ENCODE peak calls at places on chromosomes 5 and 9, in nine cellular contexts. D is CD4-positive, alpha-beta memory T cell; W is NCI-H524 treated with DMSO at 0.1 percent for 48 hours; J is AG08395; B is fibroblast of mammary gland; Z is nephron progenitor cell; C is omental fat pad; U is activated effector memory CD4-positive, alpha-beta T cell treated with Interleukin-2 at 50 U/mL for 16 hours; R is Jurkat, Clone E6-1. O is an unnamed sample.

GRCh38 chr9:37187269-37187668 is 66.9 kb downstream of the ZCCHC7 start:
- DNase-seq in D (no peak), W (no peak), J (no peak), B (no peak), Z (no peak), C (no peak), U (no peak), R (no peak), O (no peak)

GRCh38 chr5:905139-905642 is 12.5 kb downstream of the TRIP13 start:
- DNase-seq in D (no peak), W (no peak), J (no peak), B (no peak), Z (no peak), C (no peak), U (no peak), R (no peak), O (no peak)

GRCh38 chr9:129697111-129697955 is 31.9 kb downstream of the PRRX2 start:
- DNase-seq in D (no peak), W (no peak), J (peak), B (peak), Z (peak), C (peak), U (no peak), R (no peak), O (no peak)

GRCh38 chr5:154824070-154824469 is 26.3 kb downstream of the FAXDC2 start:
- DNase-seq in D (no peak), W (no peak), J (no peak), B (no peak), Z (no peak), C (no peak), U (no peak), R (no peak), O (no peak)

GRCh38 chr9:93270976-93271375 is 87.0 kb downstream of the WNK2 start:
- DNase-seq in D (no peak), W (no peak), J (no peak), B (no peak), Z (no peak), C (no peak), U (no peak), R (no peak), O (no peak)

GRCh38 chr5:57172466-57172961 is 1.3 kb upstream of the GPBP1 start:
- DNase-seq in D (peak), W (no peak), J (no peak), B (no peak), Z (no peak), C (no peak), U (no peak), R (no peak), O (peak)

GRCh38 chr5:72137826-72138409 is 30.6 kb downstream of the MAP1B start:
- DNase-seq in D (peak), W (no peak), J (no peak), B (no peak), Z (no peak), C (no peak), U (no peak), R (peak), O (no peak)

GRCh38 chr9:122180633-122181032 is 20.9 kb downstream of the MORN5 start:
- DNase-seq in D (no peak), W (no peak), J (peak), B (peak), Z (no peak), C (no peak), U (no peak), R (no peak), O (no peak)

GRCh38 chr5:148949871-148950863 is 112.7 kb downstream of the SH3TC2 start:
- DNase-seq in D (no peak), W (no peak), J (no peak), B (peak), Z (no peak), C (no peak), U (no peak), R (no peak), O (no peak)

GRCh38 chr5:41935544-41935943 is 10.5 kb downstream of the FBXO4 start:
- DNase-seq in D (no peak), W (no peak), J (no peak), B (no peak), Z (peak), C (no peak), U (no peak), R (no peak), O (no peak)

GRCh38 chr5:149550608-149551226 is 522 bp downstream of the CSNK1A1 start:
- DNase-seq in D (no peak), W (no peak), J (no peak), B (no peak), Z (no peak), C (no peak), U (no peak), R (no peak), O (peak)

GRCh38 chr5:14880688-14881087 is 9.1 kb upstream of the ANKH start:
- DNase-seq in D (no peak), W (no peak), J (no peak), B (peak), Z (no peak), C (no peak), U (no peak), R (no peak), O (no peak)

GRCh38 chr9:101453776-101454570 is 18.4 kb upstream of the ALDOB start:
- DNase-seq in D (no peak), W (no peak), J (no peak), B (peak), Z (no peak), C (no peak), U (no peak), R (no peak), O (no peak)

GRCh38 chr5:16456103-16456832 is 9.3 kb downstream of the ZNF622 start:
- DNase-seq in D (peak), W (peak), J (peak), B (peak), Z (peak), C (no peak), U (no peak), R (peak), O (no peak)

GRCh38 chr5:139078345-139078744 is 119.8 kb downstream of the SIL1 start:
- DNase-seq in D (no peak), W (no peak), J (no peak), B (no peak), Z (no peak), C (no peak), U (no peak), R (peak), O (no peak)

GRCh38 chr9:115341401-115341800 is 223.4 kb upstream of the TNC start:
- DNase-seq in D (no peak), W (no peak), J (peak), B (peak), Z (no peak), C (no peak), U (no peak), R (no peak), O (no peak)

GRCh38 chr9:5582835-5583195 is 46.1 kb upstream of the RIC1 start:
- DNase-seq in D (peak), W (no peak), J (peak), B (peak), Z (no peak), C (no peak), U (no peak), R (no peak), O (peak)

GRCh38 chr9:110334183-110334582 is 3.5 kb downstream of the TXNDC8 start:
- DNase-seq in D (no peak), W (no peak), J (no peak), B (no peak), Z (no peak), C (no peak), U (no peak), R (no peak), O (no peak)

GRCh38 chr9:128045876-128046275 is 21.2 kb downstream of the NAIF1 start:
- DNase-seq in D (no peak), W (no peak), J (no peak), B (no peak), Z (no peak), C (no peak), U (no peak), R (no peak), O (no peak)

GRCh38 chr9:71096431-71097108 is 24.9 kb downstream of the TRPM3 start:
- DNase-seq in D (no peak), W (no peak), J (no peak), B (no peak), Z (no peak), C (no peak), U (no peak), R (no peak), O (no peak)

GRCh38 chr9:130825051-130825651 is 9.9 kb upstream of the ABL1 start:
- DNase-seq in D (no peak), W (peak), J (peak), B (peak), Z (peak), C (no peak), U (no peak), R (no peak), O (no peak)

GRCh38 chr5:1441166-1441865 is 3.9 kb downstream of the SLC6A3 start:
- DNase-seq in D (no peak), W (no peak), J (no peak), B (no peak), Z (no peak), C (no peak), U (no peak), R (no peak), O (no peak)

GRCh38 chr5:108311682-108312081 is 70.2 kb downstream of the FBXL17 start:
- DNase-seq in D (no peak), W (no peak), J (no peak), B (no peak), Z (no peak), C (no peak), U (no peak), R (no peak), O (no peak)

GRCh38 chr9:130542457-130543228 is 36.7 kb upstream of the FUBP3 start:
- DNase-seq in D (no peak), W (no peak), J (peak), B (peak), Z (no peak), C (no peak), U (no peak), R (peak), O (no peak)

GRCh38 chr5:176762489-176762888 is 47.9 kb upstream of the UNC5A start:
- DNase-seq in D (no peak), W (no peak), J (no peak), B (no peak), Z (no peak), C (no peak), U (no peak), R (no peak), O (no peak)

GRCh38 chr9:112864982-112865381 is 25.7 kb downstream of the SLC46A2 start:
- DNase-seq in D (no peak), W (no peak), J (no peak), B (no peak), Z (no peak), C (no peak), U (no peak), R (no peak), O (no peak)

GRCh38 chr9:20040991-20041606 is 252.3 kb upstream of the SLC24A2 start:
- DNase-seq in D (no peak), W (peak), J (no peak), B (no peak), Z (no peak), C (no peak), U (no peak), R (no peak), O (no peak)

GRCh38 chr9:123389698-123390097 is 33.7 kb downstream of the CRB2 start:
- DNase-seq in D (no peak), W (no peak), J (no peak), B (no peak), Z (no peak), C (no peak), U (no peak), R (no peak), O (no peak)

GRCh38 chr9:14193338-14193980 is 120.5 kb downstream of the NFIB start:
- DNase-seq in D (no peak), W (no peak), J (no peak), B (no peak), Z (no peak), C (no peak), U (no peak), R (no peak), O (no peak)

GRCh38 chr5:123545506-123545905 is 33.5 kb downstream of the CSNK1G3 start:
- DNase-seq in D (peak), W (no peak), J (no peak), B (peak), Z (no peak), C (no peak), U (no peak), R (peak), O (no peak)

O was measured in memory B cell.